ENCODE peak calls at places on chromosomes 11 and 22, in eight cellular contexts. N, X, Y, J, C, R, Q and F are unnamed samples.

GRCh38 chr11:122556605-122557004 is 98.9 kb upstream of the UBASH3B start:
- DNase-seq in C (no peak), Q (peak), Y (no peak), J (no peak), R (no peak), N (no peak), X (no peak), F (no peak)

GRCh38 chr11:103824116-103824515 is 212.3 kb upstream of the DDI1 start:
- DNase-seq in Q (no peak), C (no peak), J (no peak), X (no peak), R (no peak), N (no peak), Y (no peak), F (no peak)

GRCh38 chr11:9619971-9620370 is 43.9 kb upstream of the SWAP70 start:
- DNase-seq in Q (no peak), N (no peak), Y (no peak), R (no peak), X (no peak), J (no peak), C (no peak), F (no peak)

GRCh38 chr11:45254070-45254469 is 32.1 kb downstream of the SYT13 start:
- DNase-seq in R (no peak), C (no peak), Q (no peak), X (no peak), N (no peak), J (no peak), Y (no peak), F (no peak)

GRCh38 chr22:33897621-33897910 is 22.7 kb downstream of the LARGE1 start:
- DNase-seq in X (no peak), J (no peak), R (no peak), N (no peak), C (no peak), Y (no peak), Q (no peak), F (no peak)

GRCh38 chr11:106997241-106997640 is 21.0 kb downstream of the GUCY1A2 start:
- DNase-seq in C (no peak), X (no peak), R (no peak), N (no peak), J (no peak), Q (no peak), Y (no peak), F (no peak)

GRCh38 chr22:29435236-29435635 is 3.1 kb upstream of the RFPL1 start:
- DNase-seq in Y (no peak), Q (no peak), J (no peak), R (no peak), N (no peak), X (no peak), C (no peak), F (no peak)

GRCh38 chr11:77205467-77206263 is 77.6 kb downstream of the MYO7A start:
- DNase-seq in N (no peak), Y (no peak), J (no peak), X (no peak), R (no peak), C (peak), Q (peak), F (no peak)

GRCh38 chr11:129280027-129280811 is 88.1 kb upstream of the ARHGAP32 start:
- DNase-seq in Y (no peak), C (peak), N (no peak), Q (no peak), J (no peak), X (no peak), R (no peak), F (no peak)

GRCh38 chr11:121575250-121575962 is 122.6 kb upstream of the SORL1-AS1 start:
- DNase-seq in R (no peak), C (no peak), J (no peak), Y (no peak), X (peak), N (no peak), Q (no peak), F (peak)

GRCh38 chr11:125263268-125263790 is 98.8 kb downstream of the PKNOX2 start:
- DNase-seq in Y (no peak), R (no peak), J (no peak), N (no peak), C (peak), X (no peak), Q (peak), F (no peak)

GRCh38 chr11:44005956-44006355 is 41.8 kb upstream of the ACCSL start:
- DNase-seq in R (no peak), X (no peak), Q (no peak), N (no peak), J (no peak), C (no peak), Y (no peak), F (no peak)

GRCh38 chr11:74702383-74703007 is 28.7 kb downstream of the CHRDL2 start:
- DNase-seq in Q (peak), R (peak), N (peak), J (no peak), C (peak), Y (peak), X (no peak), F (no peak)

GRCh38 chr11:45412033-45412432 is 125.9 kb upstream of the SYT13 start:
- DNase-seq in C (peak), J (no peak), Y (no peak), X (no peak), Q (peak), R (no peak), N (no peak), F (no peak)

GRCh38 chr22:50218996-50219727 is 18.4 kb downstream of the SELENOO start:
- DNase-seq in X (peak), C (peak), R (peak), N (peak), Q (peak), Y (peak), J (no peak), F (no peak)

GRCh38 chr11:75072582-75072981 is 24.1 kb downstream of the OR2AT4 start:
- DNase-seq in N (no peak), C (no peak), Q (peak), R (no peak), J (no peak), Y (no peak), X (no peak), F (no peak)

GRCh38 chr11:75174348-75174747 is 23.4 kb downstream of the SLCO2B1 start:
- DNase-seq in N (no peak), Q (no peak), J (no peak), R (no peak), X (no peak), C (no peak), Y (no peak), F (no peak)

GRCh38 chr22:23070418-23071162 is at the start of gene GNAZ:
- DNase-seq in X (no peak), Q (peak), Y (no peak), R (no peak), C (peak), J (no peak), N (peak), F (no peak)

GRCh38 chr11:34432822-34433221 is 5.9 kb upstream of the CAT start:
- DNase-seq in R (no peak), X (no peak), J (no peak), Q (no peak), C (no peak), Y (no peak), N (no peak), F (no peak)

GRCh38 chr22:35915477-35916013 is 113.1 kb downstream of the RBFOX2 start:
- DNase-seq in J (no peak), N (no peak), X (no peak), Q (no peak), C (no peak), Y (no peak), R (no peak), F (no peak)

GRCh38 chr22:22576989-22577427 is 17.9 kb upstream of the PRAME start:
- DNase-seq in Q (no peak), C (no peak), X (no peak), J (no peak), R (no peak), N (no peak), Y (no peak), F (no peak)

GRCh38 chr11:35566161-35566560 is 40.7 kb upstream of the PAMR1 start:
- DNase-seq in C (no peak), N (no peak), Y (no peak), Q (no peak), J (no peak), R (no peak), X (no peak), F (no peak)

GRCh38 chr11:6745465-6746015 is 26.2 kb downstream of the OR2AG2 start:
- DNase-seq in J (no peak), C (no peak), Y (peak), R (no peak), Q (no peak), X (peak), N (no peak), F (peak)

GRCh38 chr22:46907578-46908215 is 145.2 kb downstream of the TBC1D22A start:
- DNase-seq in Q (no peak), Y (no peak), J (no peak), N (no peak), C (no peak), R (no peak), X (no peak), F (no peak)

GRCh38 chr11:65862191-65862735 is 2.0 kb downstream of the MUS81 start:
- DNase-seq in R (no peak), X (no peak), Q (no peak), N (no peak), Y (no peak), J (no peak), C (no peak), F (no peak)

GRCh38 chr11:60128376-60128775 is 39.9 kb downstream of the MS4A2 start:
- DNase-seq in C (no peak), X (no peak), R (no peak), N (no peak), Y (no peak), Q (no peak), J (no peak), F (no peak)

GRCh38 chr11:83206771-83207413 is 13.4 kb downstream of the ANKRD42 start:
- DNase-seq in Q (no peak), Y (no peak), C (no peak), J (no peak), X (no peak), R (no peak), N (peak), F (no peak)

GRCh38 chr11:10379871-10380568 is 75.0 kb upstream of the AMPD3 start:
- DNase-seq in X (no peak), Y (no peak), Q (no peak), C (no peak), J (no peak), N (peak), R (no peak), F (no peak)

GRCh38 chr11:117171648-117172051 is 6.9 kb upstream of the SIDT2 start:
- DNase-seq in C (no peak), R (no peak), X (no peak), N (no peak), J (no peak), Q (no peak), Y (peak), F (no peak)

GRCh38 chr11:117175104-117175503 is 3.4 kb upstream of the SIDT2 start:
- DNase-seq in X (no peak), J (no peak), Q (no peak), C (no peak), R (no peak), Y (no peak), N (no peak), F (no peak)

GRCh38 chr11:117171007-117171647 is 7.4 kb upstream of the SIDT2 start:
- DNase-seq in J (no peak), C (no peak), R (no peak), Q (no peak), Y (no peak), X (no peak), N (no peak), F (no peak)

GRCh38 chr11:117170210-117170609 is 8.3 kb upstream of the SIDT2 start:
- DNase-seq in C (no peak), R (no peak), Y (no peak), Q (no peak), X (no peak), J (no peak), N (no peak), F (no peak)

DNA sequence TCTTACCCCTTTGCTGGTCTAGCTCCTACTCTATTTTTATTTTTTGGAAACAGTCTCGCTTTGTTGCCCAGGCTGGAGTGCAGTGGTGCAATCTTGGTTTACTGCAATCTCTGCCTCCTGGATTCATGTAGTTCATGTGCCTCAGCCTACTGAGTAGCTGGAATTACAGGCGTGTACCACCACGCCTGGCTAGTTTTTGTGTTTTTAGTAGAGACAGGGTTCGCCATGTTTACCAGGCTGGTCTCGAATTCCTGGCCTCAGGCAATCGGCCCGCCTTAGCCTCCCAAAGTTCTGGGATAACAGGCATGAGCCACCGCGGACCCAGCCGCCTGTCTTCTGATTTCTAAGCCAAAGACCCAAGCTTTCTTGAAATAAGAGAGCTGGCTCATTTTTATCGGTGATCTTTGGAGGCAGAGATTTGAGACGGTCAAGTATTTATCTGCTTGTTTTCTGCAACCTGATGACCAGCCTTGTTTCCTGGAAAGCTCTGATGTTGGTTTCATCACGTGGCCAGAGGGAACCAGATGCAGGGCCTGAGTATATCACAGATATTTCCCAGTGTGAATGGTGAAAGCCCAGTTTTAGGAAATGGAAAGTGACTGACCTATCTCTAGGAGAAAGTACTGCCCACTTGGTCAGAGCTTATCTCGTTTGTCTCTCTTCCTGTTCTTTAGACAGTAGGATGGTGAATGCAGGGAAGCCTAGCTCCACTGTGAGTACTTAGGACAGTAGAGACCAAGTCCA is 5.7 kb upstream of the SIDT2 start:
- DNase-seq in R (no peak), N (no peak), Y (peak), C (peak), J (no peak), Q (no peak), X (no peak), F (no peak)
- TF ChIP-seq REST in R (no peak), N (no peak), Y (no peak), C (no peak), J (no peak), Q (no peak), X (no peak), F (no peak)

GRCh38 chr22:39631381-39631780 is 60.8 kb downstream of the CACNA1I start:
- DNase-seq in X (no peak), R (no peak), J (no peak), Q (no peak), C (no peak), N (no peak), Y (no peak), F (no peak)
- TF ChIP-seq REST in X (no peak), R (no peak), J (no peak), Q (no peak), C (no peak), N (no peak), Y (no peak), F (no peak)

DNA sequence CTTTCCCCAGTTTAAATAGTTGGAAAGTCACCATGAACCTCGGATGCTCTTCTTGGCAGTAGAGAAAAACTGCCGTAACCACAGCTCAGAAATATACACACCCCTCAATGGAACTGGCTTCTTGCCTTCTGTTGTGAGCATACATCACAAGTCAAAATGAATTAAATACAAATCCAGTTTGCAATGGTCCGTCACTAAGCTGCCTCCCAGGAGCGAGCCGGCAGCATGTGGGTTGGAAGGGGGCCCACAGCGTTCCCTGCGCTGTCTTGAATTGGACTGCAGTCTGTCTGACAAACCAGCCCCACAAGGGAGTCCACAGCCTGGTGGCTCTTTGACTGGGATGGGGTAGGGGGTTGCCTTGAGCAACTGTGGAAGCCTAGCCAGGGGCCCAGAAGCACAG is 38.3 kb downstream of the C11orf58 start:
- DNase-seq in J (no peak), X (no peak), R (no peak), Q (no peak), N (no peak), C (no peak), Y (no peak), F (no peak)
- TF ChIP-seq REST in J (no peak), X (no peak), R (no peak), Q (no peak), N (no peak), C (no peak), Y (no peak), F (no peak)

GRCh38 chr11:119491753-119492455 is 68.9 kb upstream of the THY1 start:
- DNase-seq in C (no peak), Q (peak), J (no peak), N (no peak), X (no peak), Y (no peak), R (no peak), F (no peak)

GRCh38 chr11:119488256-119488995 is 65.5 kb upstream of the THY1 start:
- DNase-seq in R (no peak), N (no peak), X (no peak), C (no peak), J (no peak), Q (no peak), Y (no peak), F (no peak)

GRCh38 chr11:119490253-119491006 is 67.5 kb upstream of the THY1 start:
- DNase-seq in X (no peak), Y (no peak), J (no peak), N (no peak), C (no peak), R (no peak), Q (no peak), F (no peak)

GRCh38 chr11:119486691-119487259 is 63.8 kb upstream of the THY1 start:
- DNase-seq in J (no peak), Q (no peak), R (no peak), Y (no peak), N (no peak), C (no peak), X (no peak), F (no peak)

GRCh38 chr11:119489087-119489486 is 66.1 kb upstream of the THY1 start:
- DNase-seq in Q (no peak), J (no peak), R (no peak), N (no peak), X (no peak), C (no peak), Y (no peak), F (no peak)
- TF ChIP-seq REST in Q (no peak), J (no peak), R (no peak), N (no peak), X (no peak), C (no peak), Y (no peak), F (no peak)

GRCh38 chr11:127330044-127330443 is 329.5 kb upstream of the KIRREL3 start:
- DNase-seq in N (no peak), C (no peak), Y (no peak), R (no peak), X (no peak), Q (no peak), J (no peak), F (no peak)

GRCh38 chr11:127332896-127333295 is 332.3 kb upstream of the KIRREL3 start:
- DNase-seq in Y (no peak), C (no peak), X (no peak), J (no peak), N (no peak), Q (no peak), R (no peak), F (no peak)

GRCh38 chr11:127338380-127339259 is 338.1 kb upstream of the KIRREL3 start:
- DNase-seq in N (no peak), Y (no peak), X (no peak), R (no peak), Q (peak), J (no peak), C (no peak), F (no peak)

GRCh38 chr11:127339376-127339775 is 338.8 kb upstream of the KIRREL3 start:
- DNase-seq in C (no peak), Q (no peak), R (no peak), X (no peak), N (no peak), Y (no peak), J (no peak), F (no peak)

DNA sequence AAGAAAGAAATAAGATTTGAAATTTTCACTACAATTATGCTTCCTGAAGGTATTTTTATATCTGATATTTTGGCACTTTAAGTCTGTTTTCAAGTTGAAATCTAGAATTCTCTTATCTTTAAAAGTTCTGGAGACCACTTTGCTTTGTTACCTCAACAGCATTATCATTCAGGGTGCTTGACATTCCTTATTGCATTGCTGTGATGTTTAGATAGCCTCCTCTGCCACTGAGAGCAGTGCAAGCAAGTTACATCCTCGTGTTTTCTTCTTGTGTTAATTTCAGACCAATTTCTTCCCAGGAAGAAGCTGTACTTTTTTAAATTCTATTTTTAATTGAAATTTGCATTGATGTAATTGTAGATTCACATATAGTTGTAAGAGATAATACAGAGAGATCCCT is 333.9 kb upstream of the KIRREL3 start:
- DNase-seq in Y (no peak), C (no peak), X (no peak), Q (peak), N (no peak), R (no peak), J (no peak), F (no peak)
- TF ChIP-seq REST in Y (no peak), C (no peak), X (no peak), Q (no peak), N (no peak), R (no peak), J (no peak), F (no peak)

DNA sequence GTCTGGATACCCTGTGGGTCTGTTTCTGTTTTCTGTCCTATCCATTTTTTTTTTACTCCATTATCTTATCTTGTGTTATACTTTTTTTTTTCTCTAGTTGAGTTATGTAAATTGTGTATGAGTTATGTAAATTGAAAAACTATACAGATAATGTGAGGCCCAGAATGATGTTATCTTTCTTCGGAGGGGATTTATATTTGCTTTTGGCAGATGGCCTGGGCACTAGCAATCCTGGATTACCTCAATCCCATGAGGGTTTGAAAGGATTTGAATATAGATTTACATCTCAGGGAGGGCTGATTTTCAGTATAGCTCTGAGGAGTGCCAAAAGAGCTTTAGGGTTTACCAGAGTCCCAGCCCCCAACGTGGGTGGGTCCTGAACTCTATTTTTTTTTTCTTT is 71.0 kb downstream of the CSTPP1 start:
- DNase-seq in N (no peak), X (no peak), Q (no peak), Y (no peak), C (peak), J (no peak), R (no peak), F (no peak)
- TF ChIP-seq REST in N (no peak), X (no peak), Q (no peak), Y (no peak), C (no peak), J (no peak), R (no peak), F (no peak)

DNA sequence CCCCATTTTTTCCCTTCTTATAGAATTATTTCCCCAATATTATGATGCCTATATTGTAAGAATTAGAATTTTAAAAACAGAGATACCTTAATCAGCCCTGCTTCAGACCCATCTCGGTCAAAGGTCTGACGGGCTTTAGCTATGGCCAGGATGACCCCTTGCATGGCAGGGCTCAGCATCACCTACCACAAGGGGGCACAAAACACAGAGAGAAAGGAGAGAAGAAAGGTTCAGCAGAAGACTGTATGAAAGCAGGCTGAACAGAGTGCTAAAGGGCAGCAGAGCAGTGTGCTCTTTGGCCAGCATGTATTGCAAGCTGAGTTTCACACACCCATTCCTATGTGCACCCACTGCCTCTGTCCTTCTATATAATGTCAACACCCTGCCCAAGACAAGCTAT is 26.8 kb downstream of the CLDN25 start:
- DNase-seq in Q (peak), J (no peak), R (peak), Y (peak), N (peak), X (no peak), C (peak), F (no peak)
- TF ChIP-seq REST in Q (no peak), J (no peak), R (no peak), Y (no peak), N (no peak), X (no peak), C (no peak), F (no peak)